ENCODE peak calls at places on chromosomes 5 and 9, in five cellular contexts. J, C, E, L and H are unnamed samples.

GRCh38 chr9:107710988-107711387 is 221.4 kb upstream of the KLF4 start:
- DNase-seq in J (no peak), C (no peak), E (no peak), L (no peak), H (no peak)

GRCh38 chr5:136132557-136133415 is at the start of gene SMAD5:
- DNase-seq in J (peak), C (peak), E (peak), L (peak), H (peak)

GRCh38 chr5:1220831-1221230 is 4.3 kb upstream of the SLC6A18 start:
- DNase-seq in J (no peak), C (no peak), E (no peak), L (no peak), H (no peak)

GRCh38 chr5:94407023-94407422 is 211.4 kb downstream of the KIAA0825 start:
- DNase-seq in J (no peak), C (no peak), E (no peak), L (no peak), H (no peak)

GRCh38 chr9:99486684-99487083 is 264.6 kb downstream of the SEC61B start:
- DNase-seq in J (no peak), C (no peak), E (no peak), L (no peak), H (no peak)

GRCh38 chr5:76537073-76537543 is 86.1 kb downstream of the F2RL2 start:
- DNase-seq in J (no peak), C (no peak), E (no peak), L (peak), H (no peak)

GRCh38 chr9:137312852-137313325 is 10.8 kb upstream of the NRARP start:
- DNase-seq in J (no peak), C (no peak), E (no peak), L (no peak), H (peak)

GRCh38 chr9:36946653-36947052 is 87.4 kb downstream of the PAX5 start:
- DNase-seq in J (no peak), C (no peak), E (no peak), L (peak), H (no peak)

GRCh38 chr5:139795074-139796001 is at the start of gene PSD2:
- DNase-seq in J (no peak), C (peak), E (peak), L (peak), H (peak)

GRCh38 chr5:10913846-10914245 is 152.8 kb upstream of the DAP start:
- DNase-seq in J (no peak), C (no peak), E (peak), L (peak), H (peak)